ENCODE peak calls at places on chromosomes 16 and 17, in five cellular contexts. K is activated CD4-positive, alpha-beta T cell treated with anti-CD3 and anti-CD28 coated beads for 24 hours; E is T follicular helper cell; Z is testis; W is occipital lobe. R is an unnamed sample.
A peak's percentile ranks its signal among the peaks of the same experiment; 100 is the strongest.

GRCh38 chr17:78390241-78391050 is 12.0 kb downstream of the PGS1 start:
- DNase-seq in K (no peak), E (no peak), Z (no peak), W (no peak), R (no peak)

GRCh38 chr17:77127735-77128361 is 12.9 kb upstream of the SEC14L1 start:
- DNase-seq in K (peak; percentile 37), E (peak; percentile 48), Z (peak; percentile 62), W (no peak), R (peak; percentile 84)

GRCh38 chr16:81729451-81729850 is 49.6 kb upstream of the PLCG2 start:
- DNase-seq in K (no peak), E (no peak), Z (no peak), W (no peak), R (no peak)

GRCh38 chr16:17222756-17223411 is 247.9 kb downstream of the XYLT1 start:
- DNase-seq in K (no peak), E (no peak), Z (peak; percentile 17), W (no peak), R (no peak)

GRCh38 chr17:63622571-63623390 is 564 bp downstream of the MAP3K3 start:
- DNase-seq in K (peak; percentile 46), E (peak; percentile 33), Z (peak; percentile 64), W (peak; percentile 50), R (peak; percentile 47)

GRCh38 chr16:17397499-17397891 is 73.3 kb downstream of the XYLT1 start:
- DNase-seq in K (no peak), E (no peak), Z (no peak), W (no peak), R (no peak)

GRCh38 chr17:1009411-1010085 is 12.6 kb downstream of the TIMM22 start:
- DNase-seq in K (no peak), E (no peak), Z (no peak), W (no peak), R (no peak)

GRCh38 chr17:49018116-49018612 is 21.0 kb downstream of the IGF2BP1 start:
- DNase-seq in K (no peak), E (no peak), Z (no peak), W (no peak), R (no peak)

GRCh38 chr17:81381632-81382577 is 13.4 kb upstream of the BAHCC1 start:
- DNase-seq in K (no peak), E (no peak), Z (no peak), W (no peak), R (no peak)

GRCh38 chr17:74213897-74214386 is 571 bp downstream of the TTYH2 start:
- DNase-seq in K (no peak), E (no peak), Z (no peak), W (no peak), R (no peak)

GRCh38 chr16:49283376-49284049 is 1.9 kb upstream of the CBLN1 start:
- DNase-seq in K (no peak), E (no peak), Z (no peak), W (no peak), R (no peak)

GRCh38 chr17:19753049-19753444 is 4.9 kb upstream of the ALDH3A1 start:
- DNase-seq in K (no peak), E (no peak), Z (no peak), W (peak; percentile 69), R (no peak)

GRCh38 chr17:31252741-31253140 is 44.3 kb downstream of the OMG start:
- DNase-seq in K (no peak), E (no peak), Z (no peak), W (no peak), R (no peak)

GRCh38 chr17:63834431-63835166 is 7.1 kb upstream of the FTSJ3 start:
- DNase-seq in K (no peak), E (peak; percentile 60), Z (peak; percentile 80), W (no peak), R (peak; percentile 51)

GRCh38 chr17:42682400-42683384 is at the start of gene CNTNAP1:
- DNase-seq in K (no peak), E (no peak), Z (peak; percentile 69), W (peak; percentile 64), R (no peak)

GRCh38 chr17:68497885-68498319 is 14.3 kb upstream of the PRKAR1A start:
- DNase-seq in K (no peak), E (no peak), Z (no peak), W (no peak), R (no peak)

GRCh38 chr17:59494757-59495368 is 70.5 kb upstream of the DHX40 start:
- DNase-seq in K (no peak), E (no peak), Z (no peak), W (no peak), R (no peak)

GRCh38 chr16:15874745-15875314 is 13.6 kb downstream of the CEP20 start:
- DNase-seq in K (no peak), E (no peak), Z (peak; percentile 80), W (peak; percentile 13), R (no peak)

GRCh38 chr17:77692571-77693161 is 265.8 kb upstream of the TNRC6C start:
- DNase-seq in K (no peak), E (no peak), Z (no peak), W (no peak), R (no peak)

GRCh38 chr16:26981266-26981938 is 85.3 kb upstream of the C16orf82 start:
- DNase-seq in K (no peak), E (no peak), Z (no peak), W (no peak), R (no peak)

GRCh38 chr16:58198022-58198683 is at the start of gene CSNK2A2:
- DNase-seq in K (peak; percentile 51), E (peak; percentile 57), Z (peak; percentile 78), W (peak; percentile 33), R (peak; percentile 51)

GRCh38 chr17:83103200-83103937 is 24.0 kb downstream of the METRNL start:
- DNase-seq in K (peak; percentile 40), E (no peak), Z (peak; percentile 84), W (no peak), R (no peak)

GRCh38 chr17:20184977-20185619 is 175.9 kb downstream of the SPECC1 start:
- DNase-seq in K (no peak), E (no peak), Z (no peak), W (no peak), R (no peak)

GRCh38 chr16:56603589-56603988 is 4.8 kb upstream of the MT2A start:
- DNase-seq in K (no peak), E (no peak), Z (peak; percentile 63), W (no peak), R (no peak)

GRCh38 chr16:85903576-85903975 is 4.6 kb downstream of the IRF8 start:
- DNase-seq in K (no peak), E (no peak), Z (no peak), W (no peak), R (no peak)

GRCh38 chr16:14056970-14057369 is 14.1 kb upstream of the MRTFB start:
- DNase-seq in K (no peak), E (no peak), Z (peak; percentile 33), W (no peak), R (no peak)

GRCh38 chr17:16286009-16286946 is 67.0 kb downstream of the CENPV start:
- DNase-seq in K (peak; percentile 60), E (peak; percentile 39), Z (peak; percentile 80), W (no peak), R (peak; percentile 59)

GRCh38 chr17:32445075-32445427 is 741 bp downstream of the PSMD11 start:
- DNase-seq in K (peak; percentile 22), E (peak; percentile 17), Z (peak; percentile 51), W (peak; percentile 39), R (no peak)

R was measured in T-cell.